ENCODE peak calls at places on chromosome 15, in eight cellular contexts. One of them, this sample, is unnamed.

GRCh38 chr15:95770191-95770590 is 560.3 kb upstream of the NR2F2 start:
- DNase-seq in pancreas: no peak
- DNase-seq in thoracic aorta: no peak
- DNase-seq in astrocyte: peak; percentile 54
- DNase-seq in PC-3: peak; percentile 71
- DNase-seq in colonic mucosa: no peak
- DNase-seq in lung: no peak
- DNase-seq in osteoblast: peak; percentile 36
- DNase-seq in this sample: no peak

GRCh38 chr15:63369766-63370165 is 11.9 kb downstream of the CA12 start:
- DNase-seq in astrocyte: peak; percentile 58
- DNase-seq in lung: no peak
- DNase-seq in PC-3: no peak
- DNase-seq in pancreas: no peak
- DNase-seq in thoracic aorta: no peak
- DNase-seq in osteoblast: no peak
- DNase-seq in colonic mucosa: no peak
- DNase-seq in this sample: no peak

GRCh38 chr15:25670025-25670554 is 193.0 kb downstream of the ATP10A start:
- DNase-seq in osteoblast: peak; percentile 80
- DNase-seq in PC-3: no peak
- DNase-seq in pancreas: no peak
- DNase-seq in astrocyte: peak; percentile 50
- DNase-seq in colonic mucosa: peak; percentile 31
- DNase-seq in thoracic aorta: no peak
- DNase-seq in lung: peak; percentile 41
- DNase-seq in this sample: peak; percentile 86

GRCh38 chr15:23564798-23565394 is 578 bp upstream of the MKRN3 start:
- DNase-seq in lung: no peak
- DNase-seq in pancreas: no peak
- DNase-seq in astrocyte: peak; percentile 4
- DNase-seq in PC-3: no peak
- DNase-seq in colonic mucosa: no peak
- DNase-seq in osteoblast: no peak
- DNase-seq in thoracic aorta: no peak
- DNase-seq in this sample: no peak

GRCh38 chr15:70291696-70292510 is 194.2 kb upstream of the TLE3 start:
- DNase-seq in osteoblast: no peak
- DNase-seq in pancreas: no peak
- DNase-seq in astrocyte: no peak
- DNase-seq in PC-3: no peak
- DNase-seq in thoracic aorta: no peak
- DNase-seq in lung: no peak
- DNase-seq in colonic mucosa: no peak
- DNase-seq in this sample: no peak

GRCh38 chr15:71680079-71680461 is 130.3 kb upstream of the NR2E3 start:
- DNase-seq in osteoblast: no peak
- DNase-seq in PC-3: peak; percentile 83
- DNase-seq in astrocyte: no peak
- DNase-seq in lung: no peak
- DNase-seq in thoracic aorta: no peak
- DNase-seq in pancreas: no peak
- DNase-seq in colonic mucosa: no peak
- DNase-seq in this sample: no peak

GRCh38 chr15:35444557-35445204 is 101.3 kb downstream of the DPH6 start:
- DNase-seq in lung: no peak
- DNase-seq in astrocyte: peak; percentile 30
- DNase-seq in thoracic aorta: no peak
- DNase-seq in pancreas: no peak
- DNase-seq in osteoblast: no peak
- DNase-seq in colonic mucosa: no peak
- DNase-seq in PC-3: peak; percentile 76
- DNase-seq in this sample: no peak

GRCh38 chr15:83498801-83499200 is 51.7 kb downstream of the SH3GL3 start:
- DNase-seq in lung: no peak
- DNase-seq in osteoblast: no peak
- DNase-seq in astrocyte: no peak
- DNase-seq in pancreas: no peak
- DNase-seq in thoracic aorta: no peak
- DNase-seq in PC-3: no peak
- DNase-seq in colonic mucosa: no peak
- DNase-seq in this sample: no peak

GRCh38 chr15:78382114-78382886 is 42.1 kb downstream of the CRABP1 start:
- DNase-seq in PC-3: no peak
- DNase-seq in astrocyte: no peak
- DNase-seq in colonic mucosa: no peak
- DNase-seq in thoracic aorta: no peak
- DNase-seq in osteoblast: no peak
- DNase-seq in pancreas: no peak
- DNase-seq in lung: no peak
- DNase-seq in this sample: no peak

GRCh38 chr15:66704019-66704782 is 2.2 kb downstream of the SMAD6 start:
- DNase-seq in pancreas: no peak
- DNase-seq in osteoblast: peak; percentile 88
- DNase-seq in lung: no peak
- DNase-seq in colonic mucosa: peak; percentile 40
- DNase-seq in astrocyte: no peak
- DNase-seq in thoracic aorta: no peak
- DNase-seq in PC-3: no peak
- DNase-seq in this sample: no peak
- H3K4me3 ChIP-seq in pancreas: peak overlapping the region; percentile 67
- H3K4me3 ChIP-seq in osteoblast: peak overlapping the region; percentile 91
- H3K4me3 ChIP-seq in lung: peak overlapping the region; percentile 81
- H3K4me3 ChIP-seq in colonic mucosa: peak overlapping the region; percentile 61
- H3K4me3 ChIP-seq in astrocyte: peak overlapping the region; percentile 82
- H3K4me3 ChIP-seq in thoracic aorta: peak overlapping the region; percentile 84
- H3K4me3 ChIP-seq in PC-3: peak overlapping the region; percentile 81
- H3K4me3 ChIP-seq in this sample: peak overlapping the region; percentile 67

GRCh38 chr15:86193716-86194408 is 114.2 kb downstream of the AGBL1 start:
- DNase-seq in thoracic aorta: no peak
- DNase-seq in PC-3: no peak
- DNase-seq in lung: no peak
- DNase-seq in astrocyte: no peak
- DNase-seq in osteoblast: no peak
- DNase-seq in pancreas: no peak
- DNase-seq in colonic mucosa: no peak
- DNase-seq in this sample: no peak
- H3K27ac ChIP-seq in thoracic aorta: no peak overlapping the region
- H3K27ac ChIP-seq in PC-3: no peak overlapping the region
- H3K27ac ChIP-seq in lung: no peak overlapping the region
- H3K27ac ChIP-seq in astrocyte: no peak overlapping the region
- H3K27ac ChIP-seq in osteoblast: no peak overlapping the region
- H3K27ac ChIP-seq in pancreas: no peak overlapping the region
- H3K27ac ChIP-seq in colonic mucosa: no peak overlapping the region
- H3K27ac ChIP-seq in this sample: no peak overlapping the region

GRCh38 chr15:57583282-57583681 is 8.4 kb upstream of the MYZAP start:
- DNase-seq in PC-3: no peak
- DNase-seq in pancreas: no peak
- DNase-seq in lung: no peak
- DNase-seq in thoracic aorta: no peak
- DNase-seq in osteoblast: no peak
- DNase-seq in astrocyte: no peak
- DNase-seq in colonic mucosa: no peak
- DNase-seq in this sample: no peak

GRCh38 chr15:57582080-57582479 is 9.6 kb upstream of the MYZAP start:
- DNase-seq in osteoblast: no peak
- DNase-seq in PC-3: no peak
- DNase-seq in pancreas: no peak
- DNase-seq in lung: no peak
- DNase-seq in astrocyte: no peak
- DNase-seq in colonic mucosa: no peak
- DNase-seq in thoracic aorta: no peak
- DNase-seq in this sample: no peak

GRCh38 chr15:57580428-57580827 is 11.3 kb upstream of the MYZAP start:
- DNase-seq in osteoblast: no peak
- DNase-seq in PC-3: no peak
- DNase-seq in thoracic aorta: no peak
- DNase-seq in pancreas: no peak
- DNase-seq in astrocyte: no peak
- DNase-seq in lung: no peak
- DNase-seq in colonic mucosa: no peak
- DNase-seq in this sample: no peak

GRCh38 chr15:57578288-57578900 is 13.3 kb upstream of the MYZAP start:
- DNase-seq in pancreas: no peak
- DNase-seq in osteoblast: no peak
- DNase-seq in lung: no peak
- DNase-seq in PC-3: no peak
- DNase-seq in colonic mucosa: no peak
- DNase-seq in thoracic aorta: no peak
- DNase-seq in astrocyte: no peak
- DNase-seq in this sample: no peak

GRCh38 chr15:57580866-57581265 is 10.8 kb upstream of the MYZAP start:
- DNase-seq in PC-3: no peak
- DNase-seq in lung: no peak
- DNase-seq in thoracic aorta: no peak
- DNase-seq in pancreas: no peak
- DNase-seq in astrocyte: no peak
- DNase-seq in osteoblast: no peak
- DNase-seq in colonic mucosa: peak; percentile 75
- DNase-seq in this sample: no peak
- TF ChIP-seq CTCF in PC-3: no peak
- TF ChIP-seq CTCF in lung: no peak
- TF ChIP-seq CTCF in thoracic aorta: no peak
- TF ChIP-seq CTCF in pancreas: no peak
- TF ChIP-seq CTCF in astrocyte: no peak
- TF ChIP-seq CTCF in osteoblast: no peak
- TF ChIP-seq CTCF in colonic mucosa: no peak
- TF ChIP-seq CTCF in this sample: no peak

GRCh38 chr15:53448215-53449001 is 311.1 kb downstream of the WDR72 start:
- DNase-seq in astrocyte: no peak
- DNase-seq in lung: no peak
- DNase-seq in thoracic aorta: no peak
- DNase-seq in osteoblast: no peak
- DNase-seq in pancreas: no peak
- DNase-seq in colonic mucosa: no peak
- DNase-seq in PC-3: no peak
- DNase-seq in this sample: no peak
- H3K4me3 ChIP-seq in astrocyte: no peak overlapping the region
- H3K4me3 ChIP-seq in lung: no peak overlapping the region
- H3K4me3 ChIP-seq in thoracic aorta: no peak overlapping the region
- H3K4me3 ChIP-seq in osteoblast: no peak overlapping the region
- H3K4me3 ChIP-seq in pancreas: no peak overlapping the region
- H3K4me3 ChIP-seq in colonic mucosa: no peak overlapping the region
- H3K4me3 ChIP-seq in PC-3: no peak overlapping the region
- H3K4me3 ChIP-seq in this sample: no peak overlapping the region

GRCh38 chr15:66089049-66089448 is 164.5 kb downstream of the MEGF11 start:
- DNase-seq in astrocyte: no peak
- DNase-seq in colonic mucosa: no peak
- DNase-seq in thoracic aorta: no peak
- DNase-seq in lung: no peak
- DNase-seq in pancreas: no peak
- DNase-seq in PC-3: no peak
- DNase-seq in osteoblast: peak; percentile 58
- DNase-seq in this sample: no peak
- H3K27ac ChIP-seq in astrocyte: no peak overlapping the region
- H3K27ac ChIP-seq in colonic mucosa: no peak overlapping the region
- H3K27ac ChIP-seq in thoracic aorta: peak overlapping the region; percentile 13
- H3K27ac ChIP-seq in lung: no peak overlapping the region
- H3K27ac ChIP-seq in pancreas: no peak overlapping the region
- H3K27ac ChIP-seq in PC-3: no peak overlapping the region
- H3K27ac ChIP-seq in osteoblast: no peak overlapping the region
- H3K27ac ChIP-seq in this sample: no peak overlapping the region

GRCh38 chr15:74988007-74988800 is 7.2 kb upstream of the SCAMP5 start:
- DNase-seq in osteoblast: no peak
- DNase-seq in thoracic aorta: no peak
- DNase-seq in pancreas: peak; percentile 66
- DNase-seq in PC-3: peak; percentile 74
- DNase-seq in astrocyte: no peak
- DNase-seq in lung: no peak
- DNase-seq in colonic mucosa: peak; percentile 50
- DNase-seq in this sample: no peak
- TF ChIP-seq CTCF in osteoblast: peak; percentile 9
- TF ChIP-seq CTCF in thoracic aorta: no peak
- TF ChIP-seq CTCF in pancreas: peak; percentile 12
- TF ChIP-seq CTCF in PC-3: peak; percentile 82
- TF ChIP-seq CTCF in astrocyte: peak; percentile 18
- TF ChIP-seq CTCF in lung: peak; percentile 12
- TF ChIP-seq CTCF in colonic mucosa: peak; percentile 60
- TF ChIP-seq CTCF in this sample: no peak

GRCh38 chr15:68774120-68774519 is 46.6 kb downstream of the ANP32A start:
- DNase-seq in astrocyte: no peak
- DNase-seq in pancreas: no peak
- DNase-seq in PC-3: no peak
- DNase-seq in thoracic aorta: no peak
- DNase-seq in colonic mucosa: no peak
- DNase-seq in osteoblast: no peak
- DNase-seq in lung: no peak
- DNase-seq in this sample: no peak

GRCh38 chr15:68773036-68773435 is 47.7 kb downstream of the ANP32A start:
- DNase-seq in PC-3: no peak
- DNase-seq in osteoblast: no peak
- DNase-seq in thoracic aorta: no peak
- DNase-seq in lung: no peak
- DNase-seq in colonic mucosa: no peak
- DNase-seq in astrocyte: no peak
- DNase-seq in pancreas: no peak
- DNase-seq in this sample: no peak

GRCh38 chr15:68775671-68776476 is 44.8 kb downstream of the ANP32A start:
- DNase-seq in osteoblast: peak; percentile 91
- DNase-seq in astrocyte: peak; percentile 68
- DNase-seq in pancreas: no peak
- DNase-seq in colonic mucosa: peak; percentile 47
- DNase-seq in lung: no peak
- DNase-seq in thoracic aorta: peak; percentile 60
- DNase-seq in PC-3: no peak
- DNase-seq in this sample: peak; percentile 61

GRCh38 chr15:68774521-68775293 is 46.0 kb downstream of the ANP32A start:
- DNase-seq in colonic mucosa: no peak
- DNase-seq in lung: no peak
- DNase-seq in pancreas: no peak
- DNase-seq in osteoblast: no peak
- DNase-seq in astrocyte: peak; percentile 12
- DNase-seq in PC-3: no peak
- DNase-seq in thoracic aorta: no peak
- DNase-seq in this sample: no peak

GRCh38 chr15:68776477-68777270 is 44.0 kb downstream of the ANP32A start:
- DNase-seq in astrocyte: no peak
- DNase-seq in colonic mucosa: no peak
- DNase-seq in osteoblast: no peak
- DNase-seq in pancreas: no peak
- DNase-seq in thoracic aorta: no peak
- DNase-seq in lung: no peak
- DNase-seq in PC-3: no peak
- DNase-seq in this sample: no peak
- H3K4me3 ChIP-seq in astrocyte: no peak overlapping the region
- H3K4me3 ChIP-seq in colonic mucosa: no peak overlapping the region
- H3K4me3 ChIP-seq in osteoblast: no peak overlapping the region
- H3K4me3 ChIP-seq in pancreas: no peak overlapping the region
- H3K4me3 ChIP-seq in thoracic aorta: no peak overlapping the region
- H3K4me3 ChIP-seq in lung: no peak overlapping the region
- H3K4me3 ChIP-seq in PC-3: no peak overlapping the region
- H3K4me3 ChIP-seq in this sample: no peak overlapping the region

DNA sequence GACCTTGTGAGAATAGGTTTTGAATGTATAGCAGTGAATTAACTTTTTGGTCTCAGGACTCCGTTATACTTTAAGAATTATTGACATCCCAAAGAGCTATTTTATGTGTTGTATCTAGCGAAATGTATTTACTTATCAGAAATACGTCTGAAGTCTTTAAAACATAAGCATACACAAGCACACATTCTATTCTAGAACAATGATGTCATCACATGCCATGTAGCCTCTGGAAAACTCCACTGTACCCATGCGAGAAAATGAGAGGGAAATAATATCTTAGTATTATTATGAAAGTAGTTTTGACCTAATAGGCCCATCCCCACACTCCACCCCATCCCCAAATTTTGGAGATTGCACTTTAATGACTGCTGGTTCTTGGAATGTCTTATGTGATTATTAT is 1.5 kb downstream of the POLR2M start:
- DNase-seq in thoracic aorta: no peak
- DNase-seq in lung: no peak
- DNase-seq in pancreas: no peak
- DNase-seq in colonic mucosa: no peak
- DNase-seq in astrocyte: peak; percentile 32
- DNase-seq in osteoblast: peak; percentile 64
- DNase-seq in PC-3: no peak
- DNase-seq in this sample: no peak
- H3K27ac ChIP-seq in thoracic aorta: peak overlapping the region; percentile 96
- H3K27ac ChIP-seq in lung: no peak overlapping the region
- H3K27ac ChIP-seq in pancreas: peak overlapping the region; percentile 96
- H3K27ac ChIP-seq in colonic mucosa: no peak overlapping the region
- H3K27ac ChIP-seq in astrocyte: peak overlapping the region; percentile 96
- H3K27ac ChIP-seq in osteoblast: peak overlapping the region; percentile 85
- H3K27ac ChIP-seq in PC-3: no peak overlapping the region
- H3K27ac ChIP-seq in this sample: peak overlapping the region; percentile 93